ENCODE peak calls at places on chromosome 13, in five cellular contexts. K is stimulated activated CD4-positive, alpha-beta T cell treated with anti-CD3 and anti-CD28 coated beads, Interleukin-1b, Interleukin-23, amount 100 ng/mL, for 1 hour; J is glomerular endothelial cell; P is T-helper 1 cell; S is neuronal stem cell. H is an unnamed sample.
A peak's percentile ranks its signal among the peaks of the same experiment; 100 is the strongest.

GRCh38 chr13:35818577-35819165 is 312.5 kb downstream of the DCLK1 start:
- DNase-seq in S (peak; percentile 20), K (no peak), J (peak; percentile 33), P (no peak), H (peak; percentile 71)

GRCh38 chr13:106530209-106530906 is 5.1 kb downstream of the EFNB2 start:
- DNase-seq in S (no peak), J (no peak), P (no peak), K (no peak), H (no peak)

GRCh38 chr13:98293570-98294142 is 116.6 kb upstream of the RNF113B start:
- DNase-seq in P (no peak), K (no peak), J (no peak), S (no peak), H (no peak)

GRCh38 chr13:107678075-107678689 is 537.2 kb downstream of the LIG4 start:
- DNase-seq in J (no peak), K (no peak), S (no peak), P (no peak), H (no peak)

GRCh38 chr13:97659602-97660001 is 225.6 kb downstream of the RAP2A start:
- DNase-seq in K (no peak), J (no peak), P (no peak), S (peak; percentile 23), H (peak; percentile 51)

GRCh38 chr13:47168086-47168485 is 271.2 kb upstream of the HTR2A start:
- DNase-seq in S (no peak), J (no peak), P (no peak), K (no peak), H (no peak)

GRCh38 chr13:113592571-113592970 is 8.0 kb downstream of the TFDP1 start:
- DNase-seq in K (no peak), J (no peak), S (no peak), P (no peak), H (no peak)

GRCh38 chr13:98261165-98261672 is 84.2 kb upstream of the RNF113B start:
- DNase-seq in J (no peak), P (no peak), S (no peak), K (no peak), H (no peak)

GRCh38 chr13:77859450-77859849 is 59.2 kb downstream of the EDNRB start:
- DNase-seq in J (no peak), P (no peak), S (no peak), K (no peak), H (no peak)

H was measured in SK-N-DZ.